ENCODE peak calls at places on chromosomes 1 and 21, in four cellular contexts. X is H1, H is K562, T is SK-N-SH. C is an unnamed sample.
A peak's percentile ranks its signal among the peaks of the same experiment; 100 is the strongest.

GRCh38 chr1:7960165-7960564 is 1.3 kb upstream of the PARK7 start:
- DNase-seq in H (no peak), X (no peak), T (no peak), C (no peak)

GRCh38 chr21:37758997-37759396 is 157.3 kb downstream of the KCNJ6 start:
- DNase-seq in H (peak; percentile 46), T (peak; percentile 36), X (peak; percentile 84), C (peak; percentile 46)

GRCh38 chr21:35738342-35738961 is 321.9 kb downstream of the SETD4 start:
- DNase-seq in T (no peak), H (no peak), X (no peak), C (no peak)

GRCh38 chr1:201504799-201505504 is 2.0 kb downstream of the CSRP1 start:
- DNase-seq in H (no peak), X (no peak), T (no peak), C (no peak)

GRCh38 chr1:92404661-92405060 is 82.1 kb downstream of the GFI1 start:
- DNase-seq in X (no peak), T (no peak), H (no peak), C (peak; percentile 6)

GRCh38 chr1:9363061-9363471 is 70.4 kb downstream of the SPSB1 start:
- DNase-seq in H (no peak), T (no peak), X (no peak), C (no peak)

GRCh38 chr1:180154003-180154324 is 705 bp upstream of the QSOX1 start:
- DNase-seq in H (no peak), T (no peak), X (no peak), C (no peak)

GRCh38 chr1:197330213-197330612 is 62.2 kb downstream of the CRB1 start:
- DNase-seq in X (no peak), T (no peak), H (no peak), C (no peak)

GRCh38 chr21:17159697-17160096 is 353.1 kb upstream of the CXADR start:
- DNase-seq in T (no peak), H (no peak), X (no peak), C (no peak)

GRCh38 chr1:68962711-68963110 is 465.8 kb upstream of the DEPDC1 start:
- DNase-seq in X (no peak), H (no peak), T (no peak), C (no peak)

GRCh38 chr1:119631433-119632102 is 16.5 kb downstream of the ZNF697 start:
- DNase-seq in X (peak; percentile 67), T (peak; percentile 96), H (no peak), C (peak; percentile 17)

GRCh38 chr1:14294860-14295259 is 303.6 kb upstream of the KAZN start:
- DNase-seq in H (no peak), X (no peak), T (no peak), C (no peak)

GRCh38 chr1:6794164-6794563 is 8.9 kb downstream of the CAMTA1 start:
- DNase-seq in T (peak; percentile 50), X (no peak), H (peak; percentile 36), C (no peak)

GRCh38 chr1:8315573-8316475 is 2.1 kb upstream of the SLC45A1 start:
- DNase-seq in X (peak; percentile 55), T (peak; percentile 47), H (no peak), C (no peak)

GRCh38 chr1:72186733-72187307 is 95.5 kb downstream of the NEGR1 start:
- DNase-seq in X (no peak), T (peak; percentile 5), H (no peak), C (peak; percentile 23)

GRCh38 chr21:29074007-29074376 is 544 bp upstream of the CCT8 start:
- DNase-seq in T (no peak), X (no peak), H (no peak), C (no peak)

GRCh38 chr1:110879758-110880606 is 7.0 kb downstream of the CD53 start:
- DNase-seq in X (no peak), H (peak; percentile 95), T (no peak), C (no peak)

GRCh38 chr1:209443361-209443931 is 140.1 kb upstream of the CAMK1G start:
- DNase-seq in H (no peak), T (no peak), X (no peak), C (no peak)

GRCh38 chr1:74549947-74550346 is 37.5 kb upstream of the LRRC53 start:
- DNase-seq in H (no peak), X (no peak), T (no peak), C (no peak)

GRCh38 chr1:53270107-53270506 is 31.8 kb upstream of the MAGOH start:
- DNase-seq in T (no peak), H (no peak), X (no peak), C (no peak)

GRCh38 chr1:226637147-226637935 is 88.8 kb downstream of the STUM start:
- DNase-seq in T (no peak), X (no peak), H (peak; percentile 76), C (no peak)

GRCh38 chr1:40036574-40036973 is 4.0 kb upstream of the CAP1 start:
- DNase-seq in T (peak; percentile 27), X (no peak), H (peak; percentile 91), C (no peak)

GRCh38 chr1:63911049-63911448 is 137.2 kb downstream of the ROR1 start:
- DNase-seq in X (no peak), H (no peak), T (no peak), C (no peak)

GRCh38 chr1:19087737-19088594 is 122.1 kb downstream of the UBR4 start:
- DNase-seq in T (no peak), H (no peak), X (no peak), C (no peak)

GRCh38 chr1:167658574-167659328 is 28.7 kb downstream of the RCSD1 start:
- DNase-seq in H (no peak), T (no peak), X (no peak), C (no peak)

GRCh38 chr1:11289064-11289463 is 16.1 kb downstream of the UBIAD1 start:
- DNase-seq in T (no peak), H (no peak), X (no peak), C (no peak)

GRCh38 chr1:9198538-9199361 is 35.8 kb upstream of the H6PD start:
- DNase-seq in H (no peak), X (no peak), T (peak; percentile 83), C (no peak)

GRCh38 chr21:44370027-44370735 is 16.8 kb downstream of the TRPM2 start:
- DNase-seq in H (peak; percentile 50), X (peak; percentile 77), T (peak; percentile 71), C (peak; percentile 81)

GRCh38 chr1:24958766-24959622 is 28.9 kb upstream of the RUNX3 start:
- DNase-seq in H (no peak), X (no peak), T (no peak), C (no peak)

GRCh38 chr1:19661721-19662228 is 2.9 kb upstream of the HTR6 start:
- DNase-seq in X (no peak), H (peak; percentile 65), T (no peak), C (peak; percentile 57)

GRCh38 chr1:114436799-114437198 is 74.2 kb downstream of the TRIM33 start:
- DNase-seq in T (no peak), X (no peak), H (no peak), C (no peak)

GRCh38 chr1:156616463-156616862 is 2.8 kb upstream of the HAPLN2 start:
- DNase-seq in T (peak; percentile 86), H (peak; percentile 95), X (no peak), C (no peak)

GRCh38 chr1:119419109-119419508 is 4.2 kb downstream of the HSD3B2 start:
- DNase-seq in T (no peak), H (no peak), X (no peak), C (no peak)

GRCh38 chr1:235908742-235909520 is 42.2 kb upstream of the LYST start:
- DNase-seq in H (no peak), T (no peak), X (no peak), C (no peak)

GRCh38 chr1:202150187-202150586 is 5.7 kb upstream of the ARL8A start:
- DNase-seq in T (no peak), H (no peak), X (no peak), C (no peak)

GRCh38 chr1:156652131-156652991 is 10.4 kb downstream of the BCAN start:
- DNase-seq in H (peak; percentile 64), X (peak; percentile 92), T (no peak), C (peak; percentile 92)

GRCh38 chr1:150464422-150464826 is 22.8 kb upstream of the TARS2 start:
- DNase-seq in T (peak; percentile 75), X (peak; percentile 84), H (peak; percentile 75), C (peak; percentile 80)

GRCh38 chr1:79781261-79781660 is 774.7 kb upstream of the ADGRL4 start:
- DNase-seq in X (no peak), H (no peak), T (no peak), C (no peak)
- TF ChIP-seq JUND in X (no peak), H (no peak), T (no peak), C (no peak)

GRCh38 chr1:31372961-31373896 is at the start of gene FABP3:
- DNase-seq in H (peak; percentile 86), X (peak; percentile 91), T (peak; percentile 68), C (no peak)
- TF ChIP-seq JUND in H (no peak), X (no peak), T (no peak), C (no peak)

GRCh38 chr1:248839168-248839555 is 1.1 kb downstream of the ZNF672 start:
- DNase-seq in H (no peak), X (no peak), T (no peak), C (no peak)
- TF ChIP-seq JUND in H (no peak), X (no peak), T (no peak), C (no peak)

GRCh38 chr1:30675761-30676160 is 47.6 kb downstream of the MATN1 start:
- DNase-seq in T (no peak), X (no peak), H (no peak), C (no peak)
- TF ChIP-seq JUND in T (no peak), X (no peak), H (no peak), C (no peak)

DNA sequence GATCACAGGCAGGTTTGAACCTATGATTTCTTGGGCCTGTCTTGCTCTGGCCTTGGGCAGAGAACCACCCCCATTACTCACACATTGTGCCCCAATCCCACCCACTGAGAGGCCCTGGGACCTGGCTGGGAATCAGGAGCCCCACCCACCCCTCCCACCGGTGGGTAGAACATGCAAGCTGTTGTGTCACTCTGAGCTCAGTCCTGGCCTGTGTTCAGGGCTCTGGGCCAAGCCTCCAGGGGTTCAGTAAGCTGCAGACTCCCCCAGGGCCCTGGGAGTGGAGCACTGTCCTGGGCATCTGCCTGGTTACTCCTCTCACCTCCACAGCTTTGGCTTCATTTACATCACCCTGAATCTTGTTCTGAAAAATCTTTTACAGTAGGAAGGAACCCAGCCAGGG is 270.5 kb downstream of the RRAGC start:
- DNase-seq in H (no peak), X (no peak), T (no peak), C (no peak)
- TF ChIP-seq JUND in H (no peak), X (no peak), T (no peak), C (no peak)

GRCh38 chr1:246425139-246425794 is 81.8 kb downstream of the SMYD3 start:
- DNase-seq in H (peak; percentile 82), X (no peak), T (no peak), C (peak; percentile 20)
- TF ChIP-seq JUND in H (no peak), X (no peak), T (no peak), C (no peak)

C was measured in T47D.